ENCODE peak calls at places on chromosome 17, in five cellular contexts. L is HCT116, T is stomach, Q is tibial nerve, X is right atrium auricular region. Z is an unnamed sample.

GRCh38 chr17:62780951-62781350 is 27.2 kb downstream of the MARCHF10 start:
- DNase-seq in Q (no peak), L (no peak), X (no peak), T (no peak), Z (no peak)

GRCh38 chr17:31931781-31932180 is 5.0 kb upstream of the SUZ12 start:
- DNase-seq in Q (no peak), T (no peak), L (no peak), X (no peak), Z (no peak)

GRCh38 chr17:48816774-48817590 is at the start of gene TTLL6:
- DNase-seq in L (peak), X (peak), T (peak), Q (peak), Z (peak)

GRCh38 chr17:7477392-7478275 is 1.8 kb downstream of the ZBTB4 start:
- DNase-seq in Q (no peak), X (peak), L (no peak), T (peak), Z (no peak)

GRCh38 chr17:79814966-79815835 is 18.3 kb upstream of the CBX8 start:
- DNase-seq in L (no peak), T (peak), X (no peak), Q (no peak), Z (no peak)

GRCh38 chr17:27802033-27802432 is 1.7 kb upstream of the NOS2 start:
- DNase-seq in Q (no peak), X (no peak), L (no peak), T (no peak), Z (no peak)

GRCh38 chr17:80441133-80441578 is 26.2 kb downstream of the ENDOV start:
- DNase-seq in T (no peak), L (no peak), X (no peak), Q (no peak), Z (no peak)

GRCh38 chr17:57486978-57487377 is 230.7 kb downstream of the MSI2 start:
- DNase-seq in Q (no peak), T (no peak), X (no peak), L (no peak), Z (no peak)

GRCh38 chr17:80025140-80025539 is 10.5 kb downstream of the TBC1D16 start:
- DNase-seq in L (no peak), Q (no peak), T (no peak), X (no peak), Z (no peak)

GRCh38 chr17:73096201-73096600 is 3.7 kb upstream of the SLC39A11 start:
- DNase-seq in L (no peak), Q (no peak), T (no peak), X (no peak), Z (no peak)

GRCh38 chr17:68029512-68030215 is 5.9 kb upstream of the KPNA2 start:
- DNase-seq in X (no peak), L (no peak), Q (no peak), T (no peak), Z (no peak)

GRCh38 chr17:44220211-44221071 is 966 bp upstream of the UBTF start:
- DNase-seq in T (peak), Q (no peak), L (no peak), X (no peak), Z (no peak)

GRCh38 chr17:41918392-41919164 is at the start of gene ACLY:
- DNase-seq in X (peak), Q (peak), T (peak), L (peak), Z (peak)

GRCh38 chr17:19546289-19547065 is 12.8 kb downstream of the SLC47A1 start:
- DNase-seq in L (no peak), Q (no peak), X (no peak), T (peak), Z (no peak)

GRCh38 chr17:12257176-12257575 is 236.5 kb downstream of the MAP2K4 start:
- DNase-seq in X (no peak), T (no peak), L (no peak), Q (no peak), Z (no peak)

DNA sequence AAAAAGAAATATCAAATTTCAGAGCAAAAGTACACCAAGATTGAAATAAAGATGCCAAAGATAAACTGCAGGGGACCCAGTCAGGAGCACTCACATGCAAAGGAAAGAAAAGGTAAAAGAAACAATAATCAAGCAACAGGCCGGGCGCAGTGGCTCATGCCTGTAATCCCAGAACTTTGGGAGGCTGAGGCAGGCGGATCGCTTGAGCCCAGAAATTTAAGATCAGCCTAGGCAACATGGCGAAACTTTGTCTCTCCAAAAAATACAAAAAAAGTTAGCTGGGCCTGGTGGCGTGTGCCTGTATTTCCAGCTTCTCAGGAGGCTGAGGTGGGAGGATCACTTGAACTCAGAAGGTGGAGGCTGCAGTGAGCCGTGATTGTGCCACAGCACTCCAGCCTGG is 107.6 kb upstream of the SMURF2 start:
- DNase-seq in T (no peak), L (no peak), X (no peak), Q (no peak), Z (no peak)
- H3K4me3 ChIP-seq in T (no peak), L (no peak), X (no peak), Q (no peak), Z (no peak)

DNA sequence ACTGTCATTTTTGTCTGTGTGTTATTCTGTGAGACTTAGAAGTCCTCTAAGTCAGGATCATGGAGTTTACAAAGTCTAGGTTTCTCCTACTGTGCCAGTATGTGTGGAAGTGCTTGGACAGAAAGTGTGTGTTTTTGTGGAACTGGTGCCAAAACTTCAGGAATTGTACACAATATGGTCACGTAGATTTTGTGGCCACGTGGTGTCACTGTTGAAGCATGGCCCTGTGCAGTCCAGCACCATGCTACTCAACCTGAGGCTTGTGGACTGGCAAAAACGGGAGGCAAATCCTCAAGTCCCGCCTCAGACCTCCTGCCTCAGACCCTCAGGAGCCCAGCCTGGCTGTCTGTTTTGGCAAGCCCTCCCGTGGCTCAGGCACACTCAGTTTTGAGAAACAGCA is 16.7 kb upstream of the ALKBH5 start:
- DNase-seq in Q (no peak), T (peak), X (no peak), L (no peak), Z (peak)
- TF ChIP-seq CTCF in Q (no peak), T (no peak), X (no peak), L (no peak), Z (peak)

GRCh38 chr17:47653442-47653841 is 3.7 kb downstream of the KPNB1 start:
- DNase-seq in X (no peak), T (no peak), L (no peak), Q (no peak), Z (no peak)

GRCh38 chr17:47651704-47652103 is 2.0 kb downstream of the KPNB1 start:
- DNase-seq in L (no peak), Q (no peak), X (no peak), T (no peak), Z (no peak)

GRCh38 chr17:47650525-47651522 is 1.1 kb downstream of the KPNB1 start:
- DNase-seq in Q (peak), T (peak), L (peak), X (peak), Z (peak)

GRCh38 chr17:47654991-47655390 is 5.3 kb downstream of the KPNB1 start:
- DNase-seq in X (no peak), L (no peak), T (peak), Q (no peak), Z (no peak)

GRCh38 chr17:47652570-47652969 is 2.9 kb downstream of the KPNB1 start:
- DNase-seq in L (no peak), T (no peak), X (no peak), Q (no peak), Z (no peak)
- H3K4me3 ChIP-seq in L (no peak), T (no peak), X (no peak), Q (no peak), Z (no peak)

DNA sequence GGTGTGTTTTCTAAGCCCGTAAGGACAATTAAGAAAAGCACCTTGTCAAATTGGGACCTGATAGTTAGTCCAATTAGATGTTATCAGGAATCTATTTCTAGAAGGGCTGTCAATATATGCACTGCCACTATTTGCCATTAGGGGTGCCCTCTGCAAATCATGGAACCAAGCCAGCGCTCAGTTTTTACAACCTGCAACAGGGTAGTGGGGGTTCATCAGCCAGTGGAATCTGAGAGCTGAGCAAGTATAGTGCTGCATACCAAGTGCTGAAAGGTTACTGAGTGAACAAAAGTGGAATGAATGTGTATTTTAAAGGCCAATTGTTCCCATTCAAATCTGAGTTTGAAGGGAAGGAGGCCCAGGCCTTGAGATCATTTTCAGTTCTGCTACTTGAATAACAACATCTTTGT is 10.4 kb downstream of the PRR11 start:
- DNase-seq in Q (no peak), L (peak), T (peak), X (no peak), Z (peak)
- TF ChIP-seq CTCF in Q (peak), L (peak), T (peak), X (peak), Z (peak)

GRCh38 chr17:4501295-4501949 is 2.7 kb downstream of the SPNS2 start:
- DNase-seq in Q (no peak), X (no peak), L (no peak), T (no peak), Z (no peak)
- H3K4me3 ChIP-seq in Q (no peak), X (no peak), L (no peak), T (peak), Z (no peak)

GRCh38 chr17:39866013-39866730 is 1.8 kb upstream of the ZPBP2 start:
- DNase-seq in T (no peak), L (no peak), X (no peak), Q (no peak), Z (no peak)

GRCh38 chr17:39867084-39867890 is 715 bp upstream of the ZPBP2 start:
- DNase-seq in L (no peak), T (no peak), Q (no peak), X (no peak), Z (no peak)

GRCh38 chr17:39863244-39863917 is 731 bp downstream of the IKZF3 start:
- DNase-seq in L (no peak), X (no peak), T (no peak), Q (no peak), Z (no peak)

GRCh38 chr17:39861235-39861634 is 2.9 kb downstream of the IKZF3 start:
- DNase-seq in L (no peak), X (no peak), T (no peak), Q (no peak), Z (no peak)

GRCh38 chr17:39863918-39864746 is at the start of gene IKZF3:
- DNase-seq in X (no peak), L (no peak), Q (no peak), T (peak), Z (peak)
- TF ChIP-seq CTCF in X (peak), L (peak), Q (peak), T (no peak), Z (peak)

Z was measured in LNCaP clone FGC.